ENCODE peak calls at places on chromosomes 6 and 20, in eight cellular contexts. S is left colon, T is brain microvascular endothelial cell, U is left ventricle myocardium superior, I is HTR-8/SVneo, O is fibroblast of lung, Y is nephron progenitor cell, X is pancreas. W is an unnamed sample.

GRCh38 chr20:45445805-45446562 is 23.6 kb upstream of the WFDC2 start:
- DNase-seq in Y (peak; percentile 76), O (no peak), T (no peak), S (no peak), I (peak; percentile 66), U (no peak), X (no peak), W (no peak)

GRCh38 chr20:58010186-58010585 is 218.3 kb downstream of the ANKRD60 start:
- DNase-seq in O (no peak), T (no peak), U (no peak), X (no peak), S (no peak), I (no peak), Y (no peak), W (no peak)

GRCh38 chr20:45053441-45054351 is 47.2 kb downstream of the KCNS1 start:
- DNase-seq in I (no peak), O (no peak), Y (no peak), U (no peak), S (no peak), X (no peak), T (no peak), W (no peak)

GRCh38 chr6:38612386-38612965 is 27.3 kb downstream of the BTBD9 start:
- DNase-seq in U (no peak), S (no peak), I (no peak), O (peak; percentile 82), X (no peak), T (no peak), Y (no peak), W (no peak)

GRCh38 chr6:83371428-83371827 is 59.4 kb downstream of the ME1 start:
- DNase-seq in U (no peak), O (peak; percentile 73), Y (no peak), X (no peak), S (no peak), T (peak; percentile 24), I (no peak), W (no peak)

GRCh38 chr20:45470262-45470931 is 844 bp downstream of the WFDC2 start:
- DNase-seq in S (peak; percentile 64), Y (peak; percentile 72), O (peak; percentile 5), U (peak; percentile 51), T (no peak), I (no peak), X (peak; percentile 85), W (no peak)

GRCh38 chr6:105482227-105482839 is 79.5 kb upstream of the PREP start:
- DNase-seq in I (peak; percentile 11), X (no peak), O (peak; percentile 43), S (peak; percentile 38), Y (no peak), U (peak; percentile 67), T (no peak), W (no peak)

GRCh38 chr20:37417857-37418501 is 72.0 kb downstream of the SRC start:
- DNase-seq in Y (no peak), U (no peak), X (no peak), I (no peak), S (no peak), T (no peak), O (peak; percentile 54), W (no peak)

GRCh38 chr6:20426177-20427082 is 24.8 kb downstream of the E2F3 start:
- DNase-seq in O (no peak), S (no peak), Y (no peak), I (no peak), X (no peak), T (no peak), U (no peak), W (no peak)

GRCh38 chr6:15453622-15454021 is 207.8 kb downstream of the JARID2 start:
- DNase-seq in I (no peak), X (no peak), U (no peak), T (no peak), O (no peak), S (no peak), Y (no peak), W (no peak)

GRCh38 chr6:169200931-169201514 is 52.6 kb downstream of the THBS2 start:
- DNase-seq in I (no peak), T (no peak), O (no peak), X (no peak), U (no peak), Y (no peak), S (no peak), W (no peak)

GRCh38 chr6:53718597-53719460 is 53.3 kb upstream of the KLHL31 start:
- DNase-seq in Y (peak; percentile 28), S (peak; percentile 51), U (no peak), I (peak; percentile 65), O (peak; percentile 63), X (no peak), T (peak; percentile 49), W (peak; percentile 35)

GRCh38 chr6:110053395-110054240 is 75.5 kb downstream of the GPR6 start:
- DNase-seq in X (no peak), U (no peak), S (no peak), T (peak; percentile 40), I (peak; percentile 62), Y (peak; percentile 22), O (peak; percentile 50), W (no peak)

GRCh38 chr20:16732506-16733152 is 2.8 kb downstream of the SNRPB2 start:
- DNase-seq in O (peak; percentile 10), X (no peak), S (no peak), T (no peak), I (no peak), U (no peak), Y (no peak), W (no peak)

GRCh38 chr20:10094566-10095173 is 59.9 kb downstream of the ANKEF1 start:
- DNase-seq in I (no peak), S (no peak), X (no peak), Y (no peak), U (no peak), T (no peak), O (peak; percentile 28), W (no peak)

GRCh38 chr20:37987602-37988290 is 45.5 kb downstream of the TTI1 start:
- DNase-seq in X (no peak), T (no peak), I (no peak), O (no peak), Y (no peak), U (no peak), S (no peak), W (no peak)

GRCh38 chr6:13953061-13953705 is 28.4 kb downstream of the RNF182 start:
- DNase-seq in X (no peak), T (peak; percentile 8), Y (no peak), S (no peak), I (peak; percentile 12), U (no peak), O (peak; percentile 63), W (no peak)

GRCh38 chr6:36128073-36128472 is 2.2 kb upstream of the MAPK13 start:
- DNase-seq in U (no peak), Y (no peak), O (no peak), S (no peak), X (no peak), T (no peak), I (no peak), W (no peak)

GRCh38 chr20:49608752-49609670 is 41.1 kb upstream of the PTGIS start:
- DNase-seq in Y (peak; percentile 80), I (peak; percentile 93), U (peak; percentile 78), X (peak; percentile 88), O (peak; percentile 29), T (peak; percentile 12), S (peak; percentile 62), W (peak; percentile 72)

GRCh38 chr20:38730989-38731737 is 6.9 kb downstream of the SLC32A1 start:
- DNase-seq in S (no peak), U (peak; percentile 77), I (peak; percentile 91), O (peak; percentile 31), X (peak; percentile 78), Y (peak; percentile 90), T (peak; percentile 22), W (peak; percentile 73)

GRCh38 chr20:32052792-32053362 is 835 bp downstream of the HCK start:
- DNase-seq in U (peak; percentile 79), Y (no peak), X (peak; percentile 46), I (no peak), O (no peak), T (no peak), S (peak; percentile 51), W (peak; percentile 58)

GRCh38 chr6:169865346-169866139 is 114.1 kb downstream of the ERMARD start:
- DNase-seq in U (no peak), Y (no peak), X (peak; percentile 40), S (no peak), T (no peak), I (no peak), O (no peak), W (no peak)

GRCh38 chr20:10492065-10492464 is 57.0 kb downstream of the SLX4IP start:
- DNase-seq in O (peak; percentile 66), S (no peak), T (peak; percentile 61), X (no peak), I (no peak), Y (no peak), U (no peak), W (no peak)

GRCh38 chr6:16059496-16059895 is 69.4 kb upstream of the MYLIP start:
- DNase-seq in Y (no peak), X (no peak), I (no peak), T (no peak), U (no peak), O (no peak), S (no peak), W (no peak)

GRCh38 chr6:128807577-128807976 is 75.4 kb upstream of the LAMA2 start:
- DNase-seq in O (peak; percentile 45), Y (no peak), S (no peak), U (no peak), I (peak; percentile 2), X (no peak), T (no peak), W (no peak)

GRCh38 chr6:133857696-133858095 is 31.2 kb upstream of the TCF21 start:
- DNase-seq in Y (no peak), U (no peak), O (no peak), X (no peak), S (no peak), T (no peak), I (no peak), W (no peak)

GRCh38 chr6:53199156-53199555 is 50.5 kb upstream of the GCM1 start:
- DNase-seq in O (no peak), I (no peak), X (no peak), U (no peak), Y (no peak), S (no peak), T (no peak), W (peak; percentile 41)

GRCh38 chr6:106315765-106316375 is 9.7 kb downstream of the ATG5 start:
- DNase-seq in O (peak; percentile 33), X (no peak), T (peak; percentile 47), I (no peak), S (no peak), U (no peak), Y (no peak), W (no peak)

GRCh38 chr6:28248916-28249315 is 3.2 kb downstream of the ZKSCAN4 start:
- DNase-seq in X (no peak), O (no peak), S (no peak), Y (no peak), T (no peak), I (no peak), U (no peak), W (no peak)

GRCh38 chr6:71123051-71123450 is 165.6 kb upstream of the OGFRL1 start:
- DNase-seq in O (peak; percentile 75), I (no peak), S (no peak), U (no peak), Y (no peak), X (no peak), T (peak; percentile 64), W (no peak)

GRCh38 chr6:99822741-99823512 is 171.1 kb downstream of the MCHR2 start:
- DNase-seq in S (no peak), X (no peak), U (no peak), Y (peak; percentile 9), I (peak; percentile 80), O (peak; percentile 57), T (peak; percentile 16), W (peak; percentile 23)

GRCh38 chr6:37190159-37190535 is 20.2 kb downstream of the PIM1 start:
- DNase-seq in O (no peak), I (no peak), T (peak; percentile 31), Y (no peak), S (no peak), X (no peak), U (no peak), W (no peak)

GRCh38 chr6:115706324-115706723 is 354.4 kb downstream of the FRK start:
- DNase-seq in O (no peak), I (no peak), S (no peak), U (no peak), X (no peak), Y (no peak), T (no peak), W (no peak)

GRCh38 chr6:159953091-159953581 is 15.7 kb upstream of the IGF2R start:
- DNase-seq in Y (no peak), X (no peak), O (peak; percentile 35), S (no peak), T (no peak), U (peak; percentile 56), I (no peak), W (no peak)